ENCODE peak calls at places on chromosomes 11 and 22, in eight cellular contexts. I is CD8-positive, alpha-beta T cell; M is neural progenitor cell; X is fibroblast of villous mesenchyme; B is adrenal gland; C is vagina; G is IMR-90; T is coronary artery. L is an unnamed sample.

GRCh38 chr22:32661296-32661695 is 140.2 kb upstream of the TIMP3 start:
- DNase-seq in I (no peak), M (no peak), X (peak; percentile 92), B (peak; percentile 60), C (no peak), G (peak; percentile 94), T (no peak), L (peak; percentile 92)

GRCh38 chr11:27088353-27088752 is 47.7 kb downstream of the BBOX1 start:
- DNase-seq in I (no peak), M (no peak), X (peak; percentile 65), B (no peak), C (no peak), G (no peak), T (no peak), L (no peak)

GRCh38 chr22:22863001-22863400 is 24.6 kb upstream of the IGLL5 start:
- DNase-seq in I (no peak), M (no peak), X (no peak), B (no peak), C (peak; percentile 25), G (no peak), T (no peak), L (no peak)

GRCh38 chr11:128480066-128480465 is 107.3 kb downstream of the ETS1 start:
- DNase-seq in I (no peak), M (no peak), X (no peak), B (no peak), C (no peak), G (no peak), T (no peak), L (no peak)

GRCh38 chr22:27687984-27688545 is 113.5 kb downstream of the MN1 start:
- DNase-seq in I (no peak), M (no peak), X (no peak), B (no peak), C (no peak), G (no peak), T (no peak), L (no peak)

GRCh38 chr11:97290444-97291041 is 900.7 kb downstream of the JRKL start:
- DNase-seq in I (no peak), M (no peak), X (no peak), B (no peak), C (no peak), G (no peak), T (no peak), L (peak; percentile 78)

GRCh38 chr11:110336054-110336453 is 39.6 kb upstream of the RDX start:
- DNase-seq in I (no peak), M (no peak), X (no peak), B (no peak), C (no peak), G (no peak), T (no peak), L (no peak)

GRCh38 chr11:86047275-86047991 is 21.5 kb downstream of the PICALM start:
- DNase-seq in I (no peak), M (no peak), X (peak; percentile 58), B (no peak), C (no peak), G (peak; percentile 54), T (no peak), L (no peak)

GRCh38 chr11:57249384-57250319 is 12.6 kb upstream of the APLNR start:
- DNase-seq in I (no peak), M (peak; percentile 74), X (peak; percentile 60), B (peak; percentile 85), C (no peak), G (peak; percentile 64), T (no peak), L (peak; percentile 64)

GRCh38 chr22:37229012-37229804 is 14.9 kb downstream of the RAC2 start:
- DNase-seq in I (no peak), M (no peak), X (peak; percentile 83), B (peak; percentile 75), C (no peak), G (peak; percentile 87), T (no peak), L (peak; percentile 82)

GRCh38 chr11:70486026-70486415 is 87.7 kb downstream of the CTTN start:
- DNase-seq in I (no peak), M (no peak), X (no peak), B (no peak), C (no peak), G (no peak), T (no peak), L (no peak)

GRCh38 chr11:10208045-10208674 is 85.9 kb downstream of the SBF2 start:
- DNase-seq in I (no peak), M (peak; percentile 55), X (peak; percentile 66), B (no peak), C (no peak), G (peak; percentile 64), T (no peak), L (peak; percentile 69)

GRCh38 chr22:20243545-20244249 is 24.4 kb downstream of the RTN4R start:
- DNase-seq in I (no peak), M (no peak), X (peak; percentile 70), B (peak; percentile 86), C (no peak), G (peak; percentile 71), T (no peak), L (peak; percentile 71)

GRCh38 chr22:42625416-42625815 is 10.7 kb upstream of the POLDIP3 start:
- DNase-seq in I (no peak), M (no peak), X (no peak), B (no peak), C (no peak), G (no peak), T (no peak), L (no peak)

GRCh38 chr22:48187272-48187855 is 1424.9 kb downstream of the TBC1D22A start:
- DNase-seq in I (no peak), M (peak; percentile 34), X (no peak), B (no peak), C (peak; percentile 74), G (no peak), T (peak; percentile 50), L (no peak)

DNA sequence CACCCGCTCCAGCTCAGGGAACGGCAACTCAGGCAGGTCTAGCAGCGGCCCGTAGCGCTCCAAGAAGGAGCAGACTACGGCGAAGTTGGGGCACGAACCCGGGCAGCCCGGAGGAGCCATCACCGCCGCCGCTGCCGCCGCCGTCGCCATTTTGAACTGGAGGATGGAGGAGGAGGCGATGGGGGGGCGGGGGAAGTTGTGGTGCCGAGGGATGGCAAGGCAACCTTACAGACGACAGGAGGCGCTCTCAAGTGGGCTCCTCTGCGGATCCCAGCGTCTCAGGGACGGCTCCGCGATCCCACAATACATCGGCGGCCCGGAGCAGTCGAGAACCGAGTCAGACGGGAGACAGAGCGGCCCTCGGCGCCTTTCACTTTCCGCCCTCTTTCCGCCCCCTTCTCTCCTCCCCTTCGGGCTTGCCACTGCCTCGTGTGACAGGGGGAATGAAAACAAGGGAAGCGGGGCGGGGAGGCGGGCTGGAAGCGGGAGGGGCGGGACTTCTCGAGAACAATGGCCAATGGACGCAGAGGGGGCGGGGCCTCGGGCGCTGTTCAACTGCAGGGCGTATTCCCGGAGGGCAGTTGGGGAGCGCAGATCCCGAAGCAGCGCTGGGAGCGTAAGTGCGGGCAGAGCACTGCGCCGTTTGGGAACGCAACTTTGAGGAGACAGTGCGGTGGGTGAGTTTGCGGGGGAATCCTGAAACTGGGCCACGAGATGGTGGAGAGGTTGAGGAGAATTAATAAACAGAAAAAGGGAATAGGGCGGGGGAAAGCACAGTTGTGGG is at the start of the genes AAMDC and RSF1:
- DNase-seq in I (peak; percentile 92), M (peak; percentile 99), X (peak; percentile 99), B (peak; percentile 99), C (peak; percentile 97), G (peak; percentile 99), T (peak; percentile 99), L (peak; percentile 99)
- TF ChIP-seq CTCF in I (peak; percentile 53), M (peak; percentile 72), X (peak; percentile 73), B (peak; percentile 67), C (peak; percentile 61), G (peak; percentile 88), T (peak; percentile 60), L (peak; percentile 86)

DNA sequence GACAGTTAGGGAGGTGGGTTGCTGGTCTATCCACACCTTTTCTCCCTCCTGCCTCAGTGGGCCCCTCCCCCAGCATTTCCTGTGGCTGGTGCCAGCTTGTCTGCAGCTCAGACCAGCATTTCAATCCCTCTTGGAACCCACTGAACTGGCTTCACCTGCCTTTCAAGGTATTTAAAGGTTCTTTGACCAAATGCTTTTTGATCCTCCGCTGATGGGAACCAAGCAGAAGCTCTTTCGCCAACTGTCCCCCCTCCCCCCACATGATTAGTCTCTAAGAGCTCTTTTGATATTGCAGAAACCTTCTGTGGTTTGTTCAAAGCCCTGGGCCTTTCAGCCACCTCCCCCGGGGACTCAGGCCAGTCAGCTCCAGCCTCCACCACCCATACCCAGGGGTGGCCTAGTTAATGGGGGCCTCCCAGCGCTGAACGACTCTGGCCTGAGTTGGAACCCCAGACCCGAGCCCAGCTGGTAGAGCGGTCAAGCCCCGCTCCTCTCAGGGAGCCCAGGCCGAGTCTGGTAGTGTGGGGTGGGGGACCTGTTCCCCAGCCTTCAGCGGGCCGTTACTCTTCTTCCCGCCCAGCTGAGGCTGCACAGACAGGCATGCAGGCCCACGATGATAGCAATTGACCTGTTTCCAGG is 6.0 kb upstream of the SYT7 start:
- DNase-seq in I (no peak), M (peak; percentile 30), X (no peak), B (no peak), C (no peak), G (no peak), T (no peak), L (no peak)
- H3K4me3 ChIP-seq in I (no peak overlapping the region), M (peak overlapping the region; percentile 51), X (no peak overlapping the region), B (no peak overlapping the region), C (peak overlapping the region; percentile 47), G (no peak overlapping the region), T (peak overlapping the region; percentile 72), L (no peak overlapping the region)

GRCh38 chr11:118009821-118010737 is 23.9 kb downstream of the IL10RA start:
- DNase-seq in I (no peak), M (no peak), X (no peak), B (no peak), C (no peak), G (no peak), T (no peak), L (no peak)
- TF ChIP-seq CTCF in I (no peak), M (no peak), X (no peak), B (no peak), C (no peak), G (no peak), T (no peak), L (no peak)

GRCh38 chr11:114110123-114110522 is 50.6 kb downstream of the ZBTB16 start:
- DNase-seq in I (no peak), M (no peak), X (no peak), B (peak; percentile 40), C (no peak), G (no peak), T (no peak), L (no peak)
- H3K4me3 ChIP-seq in I (no peak overlapping the region), M (no peak overlapping the region), X (no peak overlapping the region), B (no peak overlapping the region), C (no peak overlapping the region), G (no peak overlapping the region), T (peak overlapping the region; percentile 44), L (no peak overlapping the region)

DNA sequence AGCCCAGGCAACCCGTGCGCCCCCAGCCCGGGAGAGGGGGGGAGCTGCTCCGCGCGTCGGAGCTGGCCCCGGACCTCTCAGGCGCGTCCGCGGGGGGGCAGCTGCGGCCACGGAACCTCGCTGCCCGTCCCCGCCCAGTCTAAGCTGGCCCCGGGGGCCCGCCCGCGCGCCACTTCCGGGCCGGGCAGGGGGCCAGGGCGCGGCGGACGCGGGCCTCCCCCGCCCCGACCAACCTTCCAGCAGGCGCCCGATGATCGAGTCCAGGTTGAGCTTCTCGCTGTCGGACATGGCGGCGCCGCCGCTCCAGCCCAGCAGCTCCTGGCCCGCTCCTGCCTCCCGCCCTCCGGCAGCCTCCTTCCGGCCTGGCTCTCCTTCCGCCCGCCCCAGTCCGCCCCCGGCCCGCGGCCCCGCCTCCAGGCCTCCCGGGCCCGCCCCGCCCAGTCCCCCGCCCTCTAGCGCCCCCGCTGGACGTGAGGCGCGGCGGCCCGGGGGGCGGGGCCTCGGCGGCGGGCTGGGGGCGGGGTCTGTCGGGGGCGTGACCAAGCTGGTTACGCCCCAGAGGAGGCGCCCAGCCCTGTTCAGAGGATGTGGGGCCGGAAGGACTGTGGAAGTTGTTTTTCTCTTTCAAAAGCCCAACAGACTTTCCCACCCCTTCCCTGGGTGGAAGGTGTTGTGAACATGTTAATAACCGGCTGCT is at the start of gene PPP1CA:
- DNase-seq in I (peak; percentile 87), M (peak; percentile 96), X (peak; percentile 90), B (peak; percentile 94), C (no peak), G (peak; percentile 79), T (peak; percentile 93), L (peak; percentile 87)
- TF ChIP-seq CTCF in I (peak; percentile 52), M (peak; percentile 59), X (peak; percentile 16), B (peak; percentile 65), C (no peak), G (peak; percentile 36), T (peak; percentile 47), L (peak; percentile 15)

L was measured in astrocyte of the spinal cord.